ENCODE peak calls at places on chromosomes 4 and X, in ten cellular contexts. J is fibroblast of gingiva; I is GM20000; S is activated naive CD4-positive, alpha-beta T cell treated with anti-CD3 and anti-CD28 coated beads, Interleukin-2, amount 10 ng/mL, durations not matched to agents 7 days and 5 days; F is stimulated activated CD8-positive, alpha-beta memory T cell treated with anti-CD3 and anti-CD28 coated beads, Interleukin-15, amount 100 ng/mL, for 4 hours; V is NCI-H1092; Y is SK-MEL-5; B is activated T-cell treated with anti-CD3 and anti-CD28 coated beads, Interleukin-2, amount 50 U/mL, for 1 hour; G is putamen; H is fibroblast of pulmonary artery. W is an unnamed sample.

GRCh38 chrX:38870386-38870895 is 69.2 kb downstream of the MID1IP1 start:
- DNase-seq in B (no peak), V (no peak), F (no peak), H (no peak), I (no peak), J (no peak), S (no peak), G (no peak), Y (no peak), W (peak; percentile 37)

GRCh38 chr4:186485621-186486062 is 69.7 kb downstream of the MTNR1A start:
- DNase-seq in B (no peak), I (no peak), G (peak; percentile 14), V (peak; percentile 42), F (no peak), S (no peak), J (peak; percentile 23), Y (no peak), H (peak; percentile 17), W (no peak)

GRCh38 chr4:156662921-156663320 is 308.7 kb downstream of the PDGFC start:
- DNase-seq in I (no peak), H (peak; percentile 13), V (no peak), Y (no peak), G (no peak), F (no peak), B (no peak), S (no peak), J (no peak), W (peak; percentile 41)

GRCh38 chrX:39158801-39159657 is 357.8 kb downstream of the MID1IP1 start:
- DNase-seq in S (no peak), B (no peak), J (no peak), G (no peak), F (no peak), V (peak; percentile 79), H (peak; percentile 45), I (no peak), Y (no peak), W (peak; percentile 9)

GRCh38 chr4:40871695-40872250 is 122.0 kb downstream of the NSUN7 start:
- DNase-seq in S (no peak), V (no peak), B (no peak), Y (no peak), J (no peak), F (no peak), I (no peak), H (no peak), G (no peak), W (no peak)

GRCh38 chr4:6568148-6568547 is 6.8 kb upstream of the MAN2B2 start:
- DNase-seq in G (no peak), I (no peak), B (no peak), S (no peak), V (no peak), Y (no peak), F (no peak), H (no peak), J (no peak), W (no peak)

GRCh38 chr4:107744532-107744931 is 24.5 kb upstream of the PAPSS1 start:
- DNase-seq in B (no peak), F (no peak), G (no peak), Y (no peak), J (no peak), V (no peak), S (no peak), I (no peak), H (no peak), W (no peak)

GRCh38 chr4:169024762-169025161 is 14.7 kb upstream of the CBR4 start:
- DNase-seq in Y (peak; percentile 72), J (peak; percentile 49), V (peak; percentile 10), G (peak; percentile 47), S (no peak), F (no peak), I (peak; percentile 61), B (no peak), H (peak; percentile 74), W (peak; percentile 63)

GRCh38 chr4:150976478-150977118 is 38.5 kb downstream of the LRBA start:
- DNase-seq in V (no peak), B (no peak), S (no peak), I (no peak), H (no peak), F (no peak), G (no peak), J (no peak), Y (peak; percentile 6), W (no peak)

GRCh38 chr4:31021008-31021407 is 300.8 kb downstream of the PCDH7 start:
- DNase-seq in B (no peak), J (no peak), Y (no peak), F (no peak), H (no peak), G (no peak), S (no peak), V (no peak), I (no peak), W (no peak)

GRCh38 chr4:39617534-39617933 is 21.1 kb downstream of the SMIM14 start:
- DNase-seq in J (no peak), Y (no peak), S (no peak), G (no peak), V (no peak), I (no peak), H (no peak), F (no peak), B (no peak), W (no peak)

GRCh38 chr4:79253930-79254329 is 71.9 kb downstream of the NAA11 start:
- DNase-seq in G (no peak), J (no peak), S (no peak), H (no peak), V (no peak), F (no peak), Y (no peak), I (no peak), B (no peak), W (no peak)

GRCh38 chr4:25865586-25865985 is 2.8 kb upstream of the SEL1L3 start:
- DNase-seq in H (peak; percentile 31), V (no peak), J (no peak), G (no peak), Y (peak; percentile 58), I (peak; percentile 38), F (no peak), B (no peak), S (no peak), W (peak; percentile 30)

GRCh38 chr4:159520074-159520473 is 417.2 kb downstream of the RAPGEF2 start:
- DNase-seq in I (no peak), F (no peak), H (no peak), S (no peak), G (no peak), Y (no peak), J (no peak), V (no peak), B (no peak), W (no peak)

GRCh38 chrX:43974076-43974475 is 886 bp upstream of the NDP start:
- DNase-seq in G (peak; percentile 27), J (no peak), I (no peak), B (no peak), F (no peak), S (no peak), Y (no peak), H (no peak), V (no peak), W (no peak)

GRCh38 chr4:182724414-182724813 is 192.8 kb downstream of the DCTD start:
- DNase-seq in F (no peak), G (no peak), S (no peak), B (no peak), I (no peak), H (no peak), Y (peak; percentile 7), J (peak; percentile 21), V (no peak), W (no peak)

GRCh38 chrX:22165732-22166457 is 106.8 kb upstream of the CBLL2 start:
- DNase-seq in F (no peak), J (no peak), V (no peak), Y (no peak), B (no peak), G (no peak), I (no peak), H (peak; percentile 24), S (no peak), W (peak; percentile 44)

GRCh38 chr4:41853973-41854372 is 81.3 kb upstream of the TMEM33 start:
- DNase-seq in S (no peak), Y (peak; percentile 28), F (no peak), I (no peak), G (no peak), V (no peak), H (no peak), J (no peak), B (no peak), W (no peak)

GRCh38 chrX:69196666-69197065 is 31.4 kb upstream of the PJA1 start:
- DNase-seq in H (no peak), B (no peak), J (no peak), F (no peak), V (no peak), G (no peak), I (no peak), S (no peak), Y (no peak), W (no peak)

GRCh38 chr4:165872443-165873297 is at the start of gene TLL1:
- DNase-seq in B (no peak), V (peak; percentile 46), I (no peak), Y (no peak), J (no peak), S (no peak), G (no peak), H (peak; percentile 44), F (no peak), W (peak; percentile 31)

GRCh38 chr4:167897116-167897515 is 195.2 kb upstream of the ANXA10 start:
- DNase-seq in V (no peak), G (no peak), H (peak; percentile 86), Y (peak; percentile 7), I (no peak), B (no peak), J (no peak), F (no peak), S (no peak), W (peak; percentile 41)

GRCh38 chrX:67288958-67289641 is 254.7 kb upstream of the AR start:
- DNase-seq in H (no peak), I (no peak), S (no peak), Y (no peak), G (no peak), F (no peak), B (no peak), J (no peak), V (no peak), W (no peak)

GRCh38 chr4:3411676-3412075 is 30.1 kb upstream of the HGFAC start:
- DNase-seq in H (no peak), G (no peak), I (no peak), V (no peak), F (no peak), J (no peak), Y (no peak), S (peak; percentile 8), B (no peak), W (no peak)

GRCh38 chr4:2390146-2390545 is 28.3 kb downstream of the ZFYVE28 start:
- DNase-seq in H (no peak), I (no peak), J (no peak), G (no peak), S (no peak), B (no peak), V (no peak), Y (no peak), F (no peak), W (no peak)

GRCh38 chr4:175998782-175999181 is 66.9 kb upstream of the WDR17 start:
- DNase-seq in G (no peak), V (no peak), J (no peak), B (no peak), H (peak; percentile 1), F (no peak), Y (peak; percentile 49), I (no peak), S (no peak), W (no peak)

GRCh38 chr4:170388255-170388654 is 298.5 kb upstream of the AADAT start:
- DNase-seq in Y (no peak), B (no peak), J (no peak), F (no peak), S (no peak), I (no peak), H (peak; percentile 1), G (no peak), V (no peak), W (no peak)

GRCh38 chrX:109774706-109775105 is 41.6 kb upstream of the ACSL4 start:
- DNase-seq in F (no peak), V (no peak), Y (peak; percentile 45), G (no peak), J (peak; percentile 70), H (peak; percentile 84), B (no peak), S (no peak), I (peak; percentile 56), W (peak; percentile 90)

GRCh38 chrX:38260231-38260630 is 39.6 kb upstream of the SRPX start:
- DNase-seq in I (peak; percentile 52), G (no peak), H (peak; percentile 21), J (no peak), Y (peak; percentile 72), B (no peak), F (no peak), V (peak; percentile 0), S (no peak), W (peak; percentile 40)

W was measured in fibroblast of mammary gland.